ENCODE peak calls at places on chromosome 11, in eight cellular contexts. Q is NCI-H460; H is iris pigment epithelial cell; T is NCI-H1048; D is Peyer's patch; K is IMR-90; P is uterus; B is activated gamma-delta T cell treated with anti-CD3 and anti-CD28 coated beads, Interleukin-2, amount 50 U/mL, for 16 hours. U is an unnamed sample.

GRCh38 chr11:80163011-80163410 is 722.2 kb upstream of the TENM4 start:
- DNase-seq in B (no peak), P (no peak), T (no peak), D (no peak), K (peak), H (peak), Q (no peak), U (no peak)

GRCh38 chr11:75311858-75312288 is 39.6 kb downstream of the ARRB1 start:
- DNase-seq in K (peak), B (no peak), Q (peak), T (no peak), H (peak), D (peak), P (peak), U (peak)

GRCh38 chr11:36300651-36301050 is 4.6 kb downstream of the PRR5L start:
- DNase-seq in P (peak), H (peak), T (no peak), D (peak), Q (no peak), K (peak), B (no peak), U (peak)

GRCh38 chr11:23205156-23205871 is 345.0 kb upstream of the CCDC179 start:
- DNase-seq in T (no peak), P (no peak), Q (no peak), B (no peak), K (peak), H (peak), D (no peak), U (no peak)

GRCh38 chr11:131092469-131092868 is 176.2 kb upstream of the SNX19 start:
- DNase-seq in T (no peak), D (no peak), B (no peak), Q (no peak), K (peak), H (no peak), P (no peak), U (no peak)

GRCh38 chr11:120027546-120028180 is 110.2 kb downstream of the TRIM29 start:
- DNase-seq in K (no peak), P (no peak), D (no peak), B (no peak), T (no peak), H (no peak), Q (no peak), U (no peak)

GRCh38 chr11:21169639-21170038 is 500.3 kb downstream of the NELL1 start:
- DNase-seq in D (no peak), P (no peak), Q (no peak), B (no peak), K (no peak), H (no peak), T (no peak), U (no peak)

GRCh38 chr11:13076961-13077360 is 67.8 kb downstream of the RASSF10 start:
- DNase-seq in D (no peak), B (no peak), T (no peak), P (no peak), K (no peak), Q (no peak), H (no peak), U (no peak)

GRCh38 chr11:130452171-130452570 is 3.7 kb downstream of the ADAMTS15 start:
- DNase-seq in B (no peak), T (no peak), H (no peak), P (no peak), D (no peak), Q (no peak), K (no peak), U (no peak)

GRCh38 chr11:44066732-44067131 is 662 bp downstream of the ACCS start:
- DNase-seq in H (peak), Q (peak), D (peak), P (peak), T (no peak), K (peak), B (no peak), U (no peak)